ENCODE peak calls at places on chromosomes 3 and 15, in nine cellular contexts. Q, V, A, K, Z, Y, I, B and F are unnamed samples.

GRCh38 chr3:40979962-40980361 is 219.3 kb upstream of the CTNNB1 start:
- DNase-seq in Q (no peak), V (no peak), A (no peak), K (no peak), Z (no peak), Y (no peak), I (no peak), B (no peak), F (no peak)

GRCh38 chr15:82966671-82967071 is 14.2 kb upstream of the HOMER2 start:
- DNase-seq in Q (no peak), V (no peak), A (no peak), K (no peak), Z (no peak), Y (no peak), I (no peak), B (no peak), F (no peak)

GRCh38 chr15:40353697-40354096 is 2.9 kb downstream of the PHGR1 start:
- DNase-seq in Q (no peak), V (no peak), A (no peak), K (no peak), Z (peak), Y (no peak), I (no peak), B (no peak), F (no peak)

GRCh38 chr3:195921334-195921771 is 13.0 kb upstream of the TNK2 start:
- DNase-seq in Q (no peak), V (no peak), A (no peak), K (peak), Z (no peak), Y (no peak), I (no peak), B (peak), F (no peak)

GRCh38 chr15:75727031-75727531 is 14.4 kb upstream of the CSPG4 start:
- DNase-seq in Q (no peak), V (no peak), A (no peak), K (no peak), Z (peak), Y (no peak), I (no peak), B (no peak), F (no peak)

GRCh38 chr3:48614044-48614443 is 4.6 kb upstream of the UQCRC1 start:
- DNase-seq in Q (no peak), V (peak), A (no peak), K (no peak), Z (no peak), Y (no peak), I (peak), B (peak), F (no peak)

GRCh38 chr3:126556637-126557414 is 1.9 kb downstream of the C3orf22 start:
- DNase-seq in Q (peak), V (no peak), A (no peak), K (no peak), Z (no peak), Y (no peak), I (no peak), B (no peak), F (no peak)

GRCh38 chr15:71357357-71357756 is 242.1 kb downstream of the THSD4 start:
- DNase-seq in Q (peak), V (no peak), A (no peak), K (peak), Z (no peak), Y (peak), I (no peak), B (no peak), F (no peak)

GRCh38 chr15:81293728-81294500 is 30.0 kb downstream of the STARD5 start:
- DNase-seq in Q (no peak), V (peak), A (no peak), K (no peak), Z (no peak), Y (no peak), I (no peak), B (no peak), F (no peak)

GRCh38 chr3:50089603-50089945 is 855 bp downstream of the RBM5 start:
- DNase-seq in Q (no peak), V (peak), A (no peak), K (no peak), Z (no peak), Y (no peak), I (peak), B (peak), F (peak)

GRCh38 chr3:27986204-27986879 is 255.1 kb upstream of the CMC1 start:
- DNase-seq in Q (no peak), V (no peak), A (no peak), K (no peak), Z (no peak), Y (no peak), I (no peak), B (no peak), F (no peak)

GRCh38 chr3:30875505-30875904 is 19.0 kb downstream of the GADL1 start:
- DNase-seq in Q (no peak), V (no peak), A (no peak), K (no peak), Z (no peak), Y (no peak), I (no peak), B (no peak), F (no peak)

GRCh38 chr15:23690015-23690414 is 2.9 kb upstream of the NDN start:
- DNase-seq in Q (peak), V (no peak), A (no peak), K (no peak), Z (no peak), Y (no peak), I (no peak), B (no peak), F (no peak)

GRCh38 chr3:133476971-133477375 is 77.1 kb downstream of the BFSP2 start:
- DNase-seq in Q (no peak), V (no peak), A (no peak), K (no peak), Z (no peak), Y (no peak), I (no peak), B (no peak), F (no peak)

GRCh38 chr3:63043631-63044030 is 168.4 kb upstream of the CADPS start:
- DNase-seq in Q (no peak), V (no peak), A (no peak), K (no peak), Z (no peak), Y (no peak), I (no peak), B (peak), F (no peak)

DNA sequence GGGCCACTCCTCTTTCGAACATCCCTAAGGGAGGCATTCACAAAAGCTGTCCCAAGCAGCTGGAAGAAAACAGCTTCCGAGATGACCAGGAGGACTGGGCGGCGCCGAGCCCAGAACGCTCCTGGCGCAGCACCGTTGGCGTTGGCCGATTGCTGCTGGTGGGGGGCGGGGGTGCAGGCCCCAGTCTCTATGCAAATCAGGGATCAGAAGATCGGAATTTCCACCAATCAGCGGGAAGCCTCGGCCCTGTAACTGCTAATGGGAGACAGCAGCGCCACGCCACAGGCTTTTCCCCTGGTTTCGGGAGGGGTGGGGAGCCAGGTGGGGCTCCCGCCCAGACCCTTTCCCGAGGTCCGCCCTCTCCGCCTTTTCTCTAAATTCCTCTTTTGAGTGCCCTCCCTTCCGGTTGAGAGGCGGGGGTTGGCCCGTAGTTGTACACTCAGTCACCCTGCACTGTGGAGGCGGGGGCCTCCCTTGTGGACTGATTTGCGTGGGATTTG is 27.0 kb downstream of the HMCES start:
- DNase-seq in Q (peak), V (no peak), A (no peak), K (peak), Z (peak), Y (peak), I (peak), B (peak), F (peak)
- H3K4me3 ChIP-seq in Q (peak), V (no peak), A (peak), K (peak), Z (peak), Y (peak), I (no peak), B (peak), F (peak)

GRCh38 chr3:105274958-105275357 is 91.8 kb upstream of the ALCAM start:
- DNase-seq in Q (no peak), V (no peak), A (no peak), K (no peak), Z (no peak), Y (no peak), I (peak), B (peak), F (no peak)
- H3K4me3 ChIP-seq in Q (no peak), V (no peak), A (no peak), K (no peak), Z (no peak), Y (no peak), I (no peak), B (no peak), F (no peak)

DNA sequence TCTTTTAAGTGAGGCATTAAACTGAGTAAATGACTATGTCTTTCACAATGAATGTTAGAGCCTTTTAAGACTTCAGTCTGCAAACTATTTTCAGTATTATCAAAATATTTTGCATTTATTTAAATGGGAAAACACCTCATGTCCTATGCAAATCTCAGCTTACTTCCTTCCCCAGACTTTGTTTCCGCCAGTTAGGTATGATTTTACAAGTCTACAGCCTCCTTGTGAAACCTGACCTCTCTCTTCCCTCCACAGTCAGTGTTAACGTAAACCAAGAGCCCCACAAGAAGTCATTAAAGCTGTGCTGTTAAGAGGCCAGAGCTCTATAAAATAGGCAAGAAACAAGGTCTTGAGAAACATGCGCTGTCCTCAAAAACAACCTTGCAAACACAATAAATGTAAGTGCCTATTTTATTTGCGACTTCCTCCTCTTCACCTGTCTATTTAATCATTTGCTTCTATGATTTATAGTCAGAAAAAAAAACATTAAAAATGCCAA is 48.3 kb downstream of the PRTG start:
- DNase-seq in Q (no peak), V (peak), A (no peak), K (no peak), Z (no peak), Y (no peak), I (peak), B (no peak), F (peak)
- H3K4me3 ChIP-seq in Q (no peak), V (no peak), A (no peak), K (no peak), Z (no peak), Y (no peak), I (no peak), B (no peak), F (no peak)

GRCh38 chr3:72102057-72102711 is 317.2 kb upstream of the PROK2 start:
- DNase-seq in Q (no peak), V (peak), A (no peak), K (no peak), Z (no peak), Y (peak), I (no peak), B (peak), F (no peak)

GRCh38 chr3:72101538-72101937 is 316.6 kb upstream of the PROK2 start:
- DNase-seq in Q (no peak), V (no peak), A (no peak), K (no peak), Z (no peak), Y (no peak), I (no peak), B (no peak), F (no peak)

GRCh38 chr3:72099331-72100061 is 314.5 kb upstream of the PROK2 start:
- DNase-seq in Q (no peak), V (no peak), A (no peak), K (no peak), Z (no peak), Y (no peak), I (no peak), B (no peak), F (no peak)

GRCh38 chr3:72100062-72100511 is 315.1 kb upstream of the PROK2 start:
- DNase-seq in Q (peak), V (peak), A (no peak), K (no peak), Z (peak), Y (no peak), I (no peak), B (no peak), F (no peak)

GRCh38 chr3:72100626-72101187 is 315.8 kb upstream of the PROK2 start:
- DNase-seq in Q (peak), V (peak), A (peak), K (peak), Z (peak), Y (peak), I (peak), B (peak), F (no peak)
- H3K4me3 ChIP-seq in Q (peak), V (peak), A (peak), K (peak), Z (peak), Y (peak), I (peak), B (peak), F (peak)

GRCh38 chr3:136787226-136787793 is 31.6 kb upstream of the SLC35G2 start:
- DNase-seq in Q (no peak), V (peak), A (no peak), K (no peak), Z (no peak), Y (peak), I (peak), B (peak), F (peak)
- H3K4me3 ChIP-seq in Q (peak), V (no peak), A (peak), K (peak), Z (no peak), Y (peak), I (no peak), B (no peak), F (peak)

DNA sequence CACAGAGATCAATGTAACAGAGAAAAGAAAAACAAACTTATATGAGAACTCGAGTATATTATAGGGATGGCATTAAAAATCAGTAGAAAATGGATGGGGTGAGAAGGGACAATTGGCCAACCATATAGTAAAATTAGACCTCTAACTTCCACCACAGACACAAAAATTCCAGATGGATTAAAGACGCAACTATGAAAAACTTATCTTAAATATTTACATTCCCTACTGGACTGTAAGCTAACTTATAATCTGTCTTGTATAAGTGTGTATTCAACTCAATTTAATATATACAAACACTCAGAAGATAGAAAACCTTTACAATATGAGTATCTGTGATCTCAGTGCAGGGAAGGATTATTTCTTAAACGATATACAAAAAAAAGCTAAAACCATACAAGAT is 3.0 kb downstream of the MFAP1 start:
- DNase-seq in Q (no peak), V (no peak), A (no peak), K (no peak), Z (no peak), Y (no peak), I (peak), B (no peak), F (no peak)
- H3K4me3 ChIP-seq in Q (no peak), V (peak), A (no peak), K (no peak), Z (no peak), Y (no peak), I (no peak), B (no peak), F (no peak)

GRCh38 chr3:98534734-98535133 is 3.0 kb downstream of the GPR15 start:
- DNase-seq in Q (no peak), V (no peak), A (no peak), K (no peak), Z (no peak), Y (no peak), I (no peak), B (no peak), F (no peak)

GRCh38 chr3:98531622-98532274 is at the start of gene GPR15:
- DNase-seq in Q (no peak), V (no peak), A (no peak), K (no peak), Z (no peak), Y (no peak), I (no peak), B (no peak), F (no peak)

GRCh38 chr3:98532275-98532637 is 478 bp downstream of the GPR15 start:
- DNase-seq in Q (no peak), V (no peak), A (no peak), K (no peak), Z (no peak), Y (no peak), I (no peak), B (no peak), F (no peak)

GRCh38 chr3:98534168-98534567 is 2.4 kb downstream of the GPR15 start:
- DNase-seq in Q (no peak), V (no peak), A (no peak), K (no peak), Z (no peak), Y (no peak), I (no peak), B (no peak), F (no peak)

GRCh38 chr3:98532709-98533571 is 1.2 kb downstream of the GPR15 start:
- DNase-seq in Q (no peak), V (no peak), A (no peak), K (no peak), Z (no peak), Y (no peak), I (no peak), B (no peak), F (no peak)
- H3K4me3 ChIP-seq in Q (no peak), V (no peak), A (no peak), K (no peak), Z (no peak), Y (no peak), I (no peak), B (no peak), F (no peak)